ENCODE peak calls at places on chromosomes 13 and 19, in nine cellular contexts. E, U, W, L, R, F, N, S and I are unnamed samples.
A peak's percentile ranks its signal among the peaks of the same experiment; 100 is the strongest.

GRCh38 chr13:51412431-51412830 is 40.4 kb downstream of the INTS6 start:
- DNase-seq in E (no peak), N (no peak), L (no peak), F (no peak), U (no peak), R (no peak), W (no peak), S (no peak), I (no peak)

GRCh38 chr19:55455576-55456235 is 5.7 kb downstream of the ISOC2 start:
- DNase-seq in U (no peak), L (no peak), N (no peak), W (no peak), S (no peak), F (no peak), E (no peak), R (no peak), I (no peak)

GRCh38 chr13:96053003-96053703 is at the start of gene UGGT2:
- DNase-seq in R (peak; percentile 97), W (peak; percentile 97), E (peak; percentile 97), S (peak; percentile 93), N (peak; percentile 87), U (peak; percentile 83), L (peak; percentile 96), F (peak; percentile 96), I (peak; percentile 80)

GRCh38 chr13:24038846-24039330 is 121.6 kb upstream of the SPATA13 start:
- DNase-seq in N (peak; percentile 86), E (no peak), U (peak; percentile 23), L (no peak), W (no peak), R (no peak), F (no peak), S (no peak), I (peak; percentile 53)

GRCh38 chr19:53908106-53908932 is 759 bp upstream of the CACNG7 start:
- DNase-seq in U (peak; percentile 66), E (peak; percentile 51), W (no peak), F (no peak), N (peak; percentile 21), L (no peak), S (peak; percentile 62), R (peak; percentile 67), I (peak; percentile 63)

GRCh38 chr19:16325671-16326400 is 1.2 kb downstream of the KLF2 start:
- DNase-seq in S (no peak), E (peak; percentile 66), R (peak; percentile 63), F (no peak), L (peak; percentile 48), W (peak; percentile 69), N (no peak), U (no peak), I (peak; percentile 15)

GRCh38 chr19:27392027-27392632 is 1820.8 kb downstream of the UQCRFS1 start:
- DNase-seq in L (no peak), F (peak; percentile 3), W (no peak), R (no peak), U (no peak), N (no peak), E (peak; percentile 27), S (no peak), I (no peak)

GRCh38 chr13:20222553-20222952 is 9.6 kb downstream of the GJB6 start:
- DNase-seq in F (no peak), N (no peak), E (no peak), S (no peak), L (no peak), W (no peak), U (no peak), R (no peak), I (no peak)

GRCh38 chr13:105774739-105775460 is 760.6 kb downstream of the EFNB2 start:
- DNase-seq in L (peak; percentile 12), E (no peak), W (no peak), U (no peak), N (peak; percentile 93), R (no peak), S (no peak), F (no peak), I (peak; percentile 33)

GRCh38 chr19:397321-397720 is 11.6 kb downstream of the C2CD4C start:
- DNase-seq in W (peak; percentile 42), R (no peak), F (no peak), L (no peak), S (no peak), U (no peak), N (no peak), E (no peak), I (no peak)

GRCh38 chr19:10404888-10405808 is 1.8 kb upstream of the CDC37 start:
- DNase-seq in U (no peak), R (no peak), L (no peak), S (no peak), N (no peak), E (no peak), W (no peak), F (no peak), I (no peak)

GRCh38 chr19:41563847-41564514 is 12.0 kb upstream of the CEACAM21 start:
- DNase-seq in W (no peak), F (no peak), E (no peak), N (no peak), L (peak; percentile 29), S (no peak), R (no peak), U (no peak), I (peak; percentile 57)

GRCh38 chr13:41060723-41061074 is 610 bp upstream of the WBP4 start:
- DNase-seq in L (peak; percentile 94), N (peak; percentile 69), R (peak; percentile 84), E (peak; percentile 91), F (peak; percentile 82), W (peak; percentile 88), S (peak; percentile 79), U (peak; percentile 78), I (peak; percentile 67)

GRCh38 chr13:22240716-22241115 is 569.8 kb downstream of the FGF9 start:
- DNase-seq in R (no peak), U (no peak), N (no peak), F (no peak), S (no peak), L (no peak), E (no peak), W (no peak), I (no peak)

GRCh38 chr19:38686530-38686888 is 39.1 kb downstream of the ACTN4 start:
- DNase-seq in R (no peak), F (no peak), S (no peak), W (no peak), U (no peak), N (no peak), L (peak; percentile 65), E (no peak), I (no peak)
- TF ChIP-seq CTCF in R (no peak), F (no peak), S (no peak), W (no peak), U (no peak), N (no peak), L (no peak), E (no peak), I (no peak)

DNA sequence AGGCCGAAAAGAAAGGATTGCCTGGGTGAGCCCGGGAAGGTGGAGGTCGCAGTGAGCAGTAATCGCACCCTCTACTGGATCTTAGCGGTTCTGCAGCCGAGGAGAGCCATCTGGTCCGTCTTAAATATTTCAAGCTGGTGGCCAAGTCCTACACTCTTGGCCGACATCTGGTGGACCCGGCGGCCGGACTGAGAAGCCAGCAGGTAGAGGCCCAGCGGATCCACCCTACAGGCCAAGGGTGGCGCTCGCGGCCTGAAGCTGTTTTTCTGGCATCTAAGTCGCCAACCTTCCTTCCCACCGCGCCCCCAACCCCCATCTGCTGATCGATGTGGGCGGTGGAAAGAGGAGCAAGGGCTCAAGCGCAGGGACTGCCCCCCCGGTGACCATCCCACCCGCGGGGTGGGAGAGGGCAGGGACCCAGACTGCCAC is 46.5 kb upstream of the ZNF730 start:
- DNase-seq in R (peak; percentile 36), F (peak; percentile 46), S (no peak), N (no peak), E (peak; percentile 53), U (no peak), W (no peak), L (peak; percentile 2), I (no peak)
- TF ChIP-seq CTCF in R (peak; percentile 67), F (peak; percentile 65), S (no peak), N (peak; percentile 24), E (no peak), U (peak; percentile 17), W (peak; percentile 15), L (peak; percentile 5), I (no peak)

GRCh38 chr13:30615851-30616311 is 1.8 kb upstream of the USPL1 start:
- DNase-seq in E (no peak), N (peak; percentile 24), W (no peak), S (no peak), L (peak; percentile 47), R (peak; percentile 62), U (no peak), F (no peak), I (no peak)

GRCh38 chr13:30616927-30617314 is 799 bp upstream of the USPL1 start:
- DNase-seq in F (peak; percentile 45), S (peak; percentile 47), W (peak; percentile 68), R (peak; percentile 97), E (peak; percentile 91), L (peak; percentile 83), U (no peak), N (peak; percentile 92), I (peak; percentile 41)

GRCh38 chr13:30618938-30619289 is 1.2 kb downstream of the USPL1 start:
- DNase-seq in E (no peak), W (no peak), F (no peak), R (no peak), U (no peak), N (no peak), L (no peak), S (no peak), I (no peak)

GRCh38 chr13:30618186-30618937 is 642 bp downstream of the USPL1 start:
- DNase-seq in N (no peak), S (no peak), U (no peak), F (no peak), W (peak; percentile 67), E (no peak), R (peak; percentile 17), L (peak; percentile 42), I (peak; percentile 3)

DNA sequence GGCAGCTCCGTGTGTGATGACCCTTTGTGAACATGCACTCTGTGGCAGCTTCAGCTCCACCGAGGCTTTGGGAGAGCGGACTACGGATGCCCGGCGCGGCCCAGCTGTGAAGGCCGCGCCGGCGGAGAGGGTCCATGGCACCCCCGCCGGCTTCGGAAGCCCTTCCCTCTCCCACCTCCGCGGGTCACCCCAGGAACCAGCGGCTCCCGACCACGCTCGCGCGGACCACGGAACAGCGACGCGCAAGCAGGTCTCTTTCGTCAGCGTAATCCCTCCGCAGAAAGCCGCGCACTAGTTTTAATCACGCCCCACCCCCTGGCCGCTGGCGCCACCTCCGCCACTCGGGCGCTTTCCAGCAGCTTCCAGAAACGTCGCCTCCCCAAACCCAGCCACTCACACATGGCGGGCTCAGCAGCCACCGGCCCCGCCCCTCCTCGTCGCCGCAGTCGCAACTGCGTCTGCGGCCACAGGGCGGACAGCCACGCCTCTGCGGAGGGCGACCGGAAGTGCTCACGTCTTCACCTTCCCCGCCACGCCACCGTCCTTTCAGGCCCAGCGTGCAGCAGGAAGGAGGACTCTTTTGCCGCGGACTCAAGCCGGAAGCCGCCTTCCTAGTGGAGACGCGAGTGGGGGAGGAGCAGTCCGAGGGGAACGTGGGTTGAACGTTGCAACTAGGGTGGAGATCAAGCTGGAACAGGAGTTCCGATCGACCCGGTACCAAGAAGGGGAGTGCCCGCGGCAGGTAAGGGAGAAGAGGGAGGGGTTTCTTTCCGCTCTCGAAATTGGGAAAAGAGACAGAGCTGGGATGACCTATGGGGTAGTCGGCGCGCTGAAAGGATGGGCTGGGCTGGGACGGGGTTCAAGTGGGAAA is at the start of gene USPL1:
- DNase-seq in W (peak; percentile 99), N (peak; percentile 99), S (peak; percentile 97), R (peak; percentile 100), L (peak; percentile 100), F (peak; percentile 98), U (peak; percentile 93), E (peak; percentile 99), I (peak; percentile 96)
- TF ChIP-seq CTCF in W (no peak), N (no peak), S (no peak), R (peak; percentile 22), L (no peak), F (peak; percentile 60), U (peak; percentile 55), E (peak; percentile 67), I (no peak)

GRCh38 chr13:114017028-114017630 is 43.3 kb upstream of the C13orf46 start:
- DNase-seq in U (no peak), L (no peak), E (no peak), R (peak; percentile 53), W (no peak), F (no peak), N (no peak), S (no peak), I (no peak)
- TF ChIP-seq CTCF in U (peak; percentile 34), L (no peak), E (no peak), R (peak; percentile 28), W (peak; percentile 8), F (no peak), N (peak; percentile 32), S (no peak), I (no peak)